ENCODE peak calls at places on chromosomes 13 and 19, in eight cellular contexts. One of them, this sample, is unnamed.

GRCh38 chr19:6587093-6587820 is 3.7 kb downstream of the CD70 start:
- DNase-seq in NCI-H2227 treated with DMSO at 0.1 percent for 48 hours: no peak
- DNase-seq in activated effector memory CD4-positive, alpha-beta T cell treated with Interleukin-2 at 50 U/mL for 16 hours: no peak
- DNase-seq in SW 1271: no peak
- DNase-seq in stimulated activated CD8-positive, alpha-beta memory T cell treated with anti-CD3 and anti-CD28 coated beads, Interleukin-7, amount 100 ng/mL, for 1 hour: no peak
- DNase-seq in GM03348: peak
- DNase-seq in activated CD8-positive, alpha-beta T cell treated with anti-CD3 and anti-CD28 coated beads for 36 hours: peak
- DNase-seq in uterus: no peak
- DNase-seq in this sample: no peak

GRCh38 chr13:31209172-31209818 is 9.5 kb downstream of the B3GLCT start:
- DNase-seq in NCI-H2227 treated with DMSO at 0.1 percent for 48 hours: no peak
- DNase-seq in activated effector memory CD4-positive, alpha-beta T cell treated with Interleukin-2 at 50 U/mL for 16 hours: no peak
- DNase-seq in SW 1271: no peak
- DNase-seq in stimulated activated CD8-positive, alpha-beta memory T cell treated with anti-CD3 and anti-CD28 coated beads, Interleukin-7, amount 100 ng/mL, for 1 hour: no peak
- DNase-seq in GM03348: peak
- DNase-seq in activated CD8-positive, alpha-beta T cell treated with anti-CD3 and anti-CD28 coated beads for 36 hours: peak
- DNase-seq in uterus: peak
- DNase-seq in this sample: no peak

GRCh38 chr13:106063591-106064308 is 471.7 kb downstream of the EFNB2 start:
- DNase-seq in NCI-H2227 treated with DMSO at 0.1 percent for 48 hours: no peak
- DNase-seq in activated effector memory CD4-positive, alpha-beta T cell treated with Interleukin-2 at 50 U/mL for 16 hours: no peak
- DNase-seq in SW 1271: no peak
- DNase-seq in stimulated activated CD8-positive, alpha-beta memory T cell treated with anti-CD3 and anti-CD28 coated beads, Interleukin-7, amount 100 ng/mL, for 1 hour: no peak
- DNase-seq in GM03348: peak
- DNase-seq in activated CD8-positive, alpha-beta T cell treated with anti-CD3 and anti-CD28 coated beads for 36 hours: no peak
- DNase-seq in uterus: no peak
- DNase-seq in this sample: no peak

GRCh38 chr13:111658150-111659100 is 338.0 kb downstream of the TEX29 start:
- DNase-seq in NCI-H2227 treated with DMSO at 0.1 percent for 48 hours: peak
- DNase-seq in activated effector memory CD4-positive, alpha-beta T cell treated with Interleukin-2 at 50 U/mL for 16 hours: no peak
- DNase-seq in SW 1271: no peak
- DNase-seq in stimulated activated CD8-positive, alpha-beta memory T cell treated with anti-CD3 and anti-CD28 coated beads, Interleukin-7, amount 100 ng/mL, for 1 hour: no peak
- DNase-seq in GM03348: no peak
- DNase-seq in activated CD8-positive, alpha-beta T cell treated with anti-CD3 and anti-CD28 coated beads for 36 hours: no peak
- DNase-seq in uterus: no peak
- DNase-seq in this sample: no peak

GRCh38 chr13:88042489-88042888 is 371.3 kb downstream of the SLITRK5 start:
- DNase-seq in NCI-H2227 treated with DMSO at 0.1 percent for 48 hours: no peak
- DNase-seq in activated effector memory CD4-positive, alpha-beta T cell treated with Interleukin-2 at 50 U/mL for 16 hours: no peak
- DNase-seq in SW 1271: no peak
- DNase-seq in stimulated activated CD8-positive, alpha-beta memory T cell treated with anti-CD3 and anti-CD28 coated beads, Interleukin-7, amount 100 ng/mL, for 1 hour: no peak
- DNase-seq in GM03348: no peak
- DNase-seq in activated CD8-positive, alpha-beta T cell treated with anti-CD3 and anti-CD28 coated beads for 36 hours: no peak
- DNase-seq in uterus: no peak
- DNase-seq in this sample: no peak

GRCh38 chr19:19386373-19386869 is 19.1 kb upstream of the GATAD2A start:
- DNase-seq in NCI-H2227 treated with DMSO at 0.1 percent for 48 hours: no peak
- DNase-seq in activated effector memory CD4-positive, alpha-beta T cell treated with Interleukin-2 at 50 U/mL for 16 hours: no peak
- DNase-seq in SW 1271: no peak
- DNase-seq in stimulated activated CD8-positive, alpha-beta memory T cell treated with anti-CD3 and anti-CD28 coated beads, Interleukin-7, amount 100 ng/mL, for 1 hour: no peak
- DNase-seq in GM03348: no peak
- DNase-seq in activated CD8-positive, alpha-beta T cell treated with anti-CD3 and anti-CD28 coated beads for 36 hours: peak
- DNase-seq in uterus: no peak
- DNase-seq in this sample: no peak

GRCh38 chr19:42113641-42114348 is 18.5 kb downstream of the POU2F2 start:
- DNase-seq in NCI-H2227 treated with DMSO at 0.1 percent for 48 hours: peak
- DNase-seq in activated effector memory CD4-positive, alpha-beta T cell treated with Interleukin-2 at 50 U/mL for 16 hours: no peak
- DNase-seq in SW 1271: peak
- DNase-seq in stimulated activated CD8-positive, alpha-beta memory T cell treated with anti-CD3 and anti-CD28 coated beads, Interleukin-7, amount 100 ng/mL, for 1 hour: no peak
- DNase-seq in GM03348: peak
- DNase-seq in activated CD8-positive, alpha-beta T cell treated with anti-CD3 and anti-CD28 coated beads for 36 hours: peak
- DNase-seq in uterus: no peak
- DNase-seq in this sample: peak

GRCh38 chr19:39469036-39469435 is 11.6 kb upstream of the TIMM50 start:
- DNase-seq in NCI-H2227 treated with DMSO at 0.1 percent for 48 hours: no peak
- DNase-seq in activated effector memory CD4-positive, alpha-beta T cell treated with Interleukin-2 at 50 U/mL for 16 hours: no peak
- DNase-seq in SW 1271: no peak
- DNase-seq in stimulated activated CD8-positive, alpha-beta memory T cell treated with anti-CD3 and anti-CD28 coated beads, Interleukin-7, amount 100 ng/mL, for 1 hour: no peak
- DNase-seq in GM03348: no peak
- DNase-seq in activated CD8-positive, alpha-beta T cell treated with anti-CD3 and anti-CD28 coated beads for 36 hours: no peak
- DNase-seq in uterus: no peak
- DNase-seq in this sample: no peak

GRCh38 chr19:36115453-36116343 is at the start of gene TBCB:
- DNase-seq in NCI-H2227 treated with DMSO at 0.1 percent for 48 hours: peak
- DNase-seq in activated effector memory CD4-positive, alpha-beta T cell treated with Interleukin-2 at 50 U/mL for 16 hours: peak
- DNase-seq in SW 1271: peak
- DNase-seq in stimulated activated CD8-positive, alpha-beta memory T cell treated with anti-CD3 and anti-CD28 coated beads, Interleukin-7, amount 100 ng/mL, for 1 hour: peak
- DNase-seq in GM03348: peak
- DNase-seq in activated CD8-positive, alpha-beta T cell treated with anti-CD3 and anti-CD28 coated beads for 36 hours: peak
- DNase-seq in uterus: no peak
- DNase-seq in this sample: peak

GRCh38 chr19:6069268-6069771 is 41.0 kb downstream of the RFX2 start:
- DNase-seq in NCI-H2227 treated with DMSO at 0.1 percent for 48 hours: no peak
- DNase-seq in activated effector memory CD4-positive, alpha-beta T cell treated with Interleukin-2 at 50 U/mL for 16 hours: no peak
- DNase-seq in SW 1271: no peak
- DNase-seq in stimulated activated CD8-positive, alpha-beta memory T cell treated with anti-CD3 and anti-CD28 coated beads, Interleukin-7, amount 100 ng/mL, for 1 hour: no peak
- DNase-seq in GM03348: no peak
- DNase-seq in activated CD8-positive, alpha-beta T cell treated with anti-CD3 and anti-CD28 coated beads for 36 hours: peak
- DNase-seq in uterus: no peak
- DNase-seq in this sample: no peak

GRCh38 chr13:102693250-102693649 is 1.6 kb downstream of the METTL21C start:
- DNase-seq in NCI-H2227 treated with DMSO at 0.1 percent for 48 hours: no peak
- DNase-seq in activated effector memory CD4-positive, alpha-beta T cell treated with Interleukin-2 at 50 U/mL for 16 hours: no peak
- DNase-seq in SW 1271: no peak
- DNase-seq in stimulated activated CD8-positive, alpha-beta memory T cell treated with anti-CD3 and anti-CD28 coated beads, Interleukin-7, amount 100 ng/mL, for 1 hour: no peak
- DNase-seq in GM03348: no peak
- DNase-seq in activated CD8-positive, alpha-beta T cell treated with anti-CD3 and anti-CD28 coated beads for 36 hours: no peak
- DNase-seq in uterus: no peak
- DNase-seq in this sample: no peak

GRCh38 chr13:75175575-75175974 is 306.4 kb downstream of the TBC1D4 start:
- DNase-seq in NCI-H2227 treated with DMSO at 0.1 percent for 48 hours: no peak
- DNase-seq in activated effector memory CD4-positive, alpha-beta T cell treated with Interleukin-2 at 50 U/mL for 16 hours: no peak
- DNase-seq in SW 1271: no peak
- DNase-seq in stimulated activated CD8-positive, alpha-beta memory T cell treated with anti-CD3 and anti-CD28 coated beads, Interleukin-7, amount 100 ng/mL, for 1 hour: no peak
- DNase-seq in GM03348: no peak
- DNase-seq in activated CD8-positive, alpha-beta T cell treated with anti-CD3 and anti-CD28 coated beads for 36 hours: no peak
- DNase-seq in uterus: no peak
- DNase-seq in this sample: no peak

GRCh38 chr19:46426506-46427162 is 2.1 kb downstream of the PNMA8C start:
- DNase-seq in NCI-H2227 treated with DMSO at 0.1 percent for 48 hours: peak
- DNase-seq in activated effector memory CD4-positive, alpha-beta T cell treated with Interleukin-2 at 50 U/mL for 16 hours: no peak
- DNase-seq in SW 1271: no peak
- DNase-seq in stimulated activated CD8-positive, alpha-beta memory T cell treated with anti-CD3 and anti-CD28 coated beads, Interleukin-7, amount 100 ng/mL, for 1 hour: no peak
- DNase-seq in GM03348: peak
- DNase-seq in activated CD8-positive, alpha-beta T cell treated with anti-CD3 and anti-CD28 coated beads for 36 hours: peak
- DNase-seq in uterus: peak
- DNase-seq in this sample: peak

GRCh38 chr13:51733656-51734334 is 70.2 kb downstream of the DHRS12 start:
- DNase-seq in NCI-H2227 treated with DMSO at 0.1 percent for 48 hours: no peak
- DNase-seq in activated effector memory CD4-positive, alpha-beta T cell treated with Interleukin-2 at 50 U/mL for 16 hours: no peak
- DNase-seq in SW 1271: peak
- DNase-seq in stimulated activated CD8-positive, alpha-beta memory T cell treated with anti-CD3 and anti-CD28 coated beads, Interleukin-7, amount 100 ng/mL, for 1 hour: no peak
- DNase-seq in GM03348: no peak
- DNase-seq in activated CD8-positive, alpha-beta T cell treated with anti-CD3 and anti-CD28 coated beads for 36 hours: no peak
- DNase-seq in uterus: no peak
- DNase-seq in this sample: no peak

GRCh38 chr19:2747349-2747748 is 7.5 kb upstream of the SLC39A3 start:
- DNase-seq in NCI-H2227 treated with DMSO at 0.1 percent for 48 hours: no peak
- DNase-seq in activated effector memory CD4-positive, alpha-beta T cell treated with Interleukin-2 at 50 U/mL for 16 hours: no peak
- DNase-seq in SW 1271: no peak
- DNase-seq in stimulated activated CD8-positive, alpha-beta memory T cell treated with anti-CD3 and anti-CD28 coated beads, Interleukin-7, amount 100 ng/mL, for 1 hour: no peak
- DNase-seq in GM03348: no peak
- DNase-seq in activated CD8-positive, alpha-beta T cell treated with anti-CD3 and anti-CD28 coated beads for 36 hours: no peak
- DNase-seq in uterus: no peak
- DNase-seq in this sample: no peak

GRCh38 chr13:106145997-106146864 is 389.2 kb downstream of the EFNB2 start:
- DNase-seq in NCI-H2227 treated with DMSO at 0.1 percent for 48 hours: no peak
- DNase-seq in activated effector memory CD4-positive, alpha-beta T cell treated with Interleukin-2 at 50 U/mL for 16 hours: no peak
- DNase-seq in SW 1271: no peak
- DNase-seq in stimulated activated CD8-positive, alpha-beta memory T cell treated with anti-CD3 and anti-CD28 coated beads, Interleukin-7, amount 100 ng/mL, for 1 hour: no peak
- DNase-seq in GM03348: no peak
- DNase-seq in activated CD8-positive, alpha-beta T cell treated with anti-CD3 and anti-CD28 coated beads for 36 hours: no peak
- DNase-seq in uterus: no peak
- DNase-seq in this sample: no peak

GRCh38 chr19:13784731-13785452 is 10.4 kb upstream of the ZSWIM4 start:
- DNase-seq in NCI-H2227 treated with DMSO at 0.1 percent for 48 hours: no peak
- DNase-seq in activated effector memory CD4-positive, alpha-beta T cell treated with Interleukin-2 at 50 U/mL for 16 hours: peak
- DNase-seq in SW 1271: no peak
- DNase-seq in stimulated activated CD8-positive, alpha-beta memory T cell treated with anti-CD3 and anti-CD28 coated beads, Interleukin-7, amount 100 ng/mL, for 1 hour: peak
- DNase-seq in GM03348: peak
- DNase-seq in activated CD8-positive, alpha-beta T cell treated with anti-CD3 and anti-CD28 coated beads for 36 hours: peak
- DNase-seq in uterus: peak
- DNase-seq in this sample: peak

GRCh38 chr13:76992548-76993001 is 694 bp downstream of the CLN5 start:
- DNase-seq in NCI-H2227 treated with DMSO at 0.1 percent for 48 hours: no peak
- DNase-seq in activated effector memory CD4-positive, alpha-beta T cell treated with Interleukin-2 at 50 U/mL for 16 hours: peak
- DNase-seq in SW 1271: no peak
- DNase-seq in stimulated activated CD8-positive, alpha-beta memory T cell treated with anti-CD3 and anti-CD28 coated beads, Interleukin-7, amount 100 ng/mL, for 1 hour: no peak
- DNase-seq in GM03348: peak
- DNase-seq in activated CD8-positive, alpha-beta T cell treated with anti-CD3 and anti-CD28 coated beads for 36 hours: peak
- DNase-seq in uterus: peak
- DNase-seq in this sample: no peak

GRCh38 chr13:45838171-45838745 is 13.3 kb downstream of the SIAH3 start:
- DNase-seq in NCI-H2227 treated with DMSO at 0.1 percent for 48 hours: no peak
- DNase-seq in activated effector memory CD4-positive, alpha-beta T cell treated with Interleukin-2 at 50 U/mL for 16 hours: no peak
- DNase-seq in SW 1271: no peak
- DNase-seq in stimulated activated CD8-positive, alpha-beta memory T cell treated with anti-CD3 and anti-CD28 coated beads, Interleukin-7, amount 100 ng/mL, for 1 hour: no peak
- DNase-seq in GM03348: no peak
- DNase-seq in activated CD8-positive, alpha-beta T cell treated with anti-CD3 and anti-CD28 coated beads for 36 hours: no peak
- DNase-seq in uterus: no peak
- DNase-seq in this sample: no peak

GRCh38 chr19:8240274-8241229 is 31.4 kb downstream of the CERS4 start:
- DNase-seq in NCI-H2227 treated with DMSO at 0.1 percent for 48 hours: peak
- DNase-seq in activated effector memory CD4-positive, alpha-beta T cell treated with Interleukin-2 at 50 U/mL for 16 hours: peak
- DNase-seq in SW 1271: no peak
- DNase-seq in stimulated activated CD8-positive, alpha-beta memory T cell treated with anti-CD3 and anti-CD28 coated beads, Interleukin-7, amount 100 ng/mL, for 1 hour: peak
- DNase-seq in GM03348: peak
- DNase-seq in activated CD8-positive, alpha-beta T cell treated with anti-CD3 and anti-CD28 coated beads for 36 hours: peak
- DNase-seq in uterus: peak
- DNase-seq in this sample: peak

GRCh38 chr13:40442191-40442590 is 224.2 kb downstream of the FOXO1 start:
- DNase-seq in NCI-H2227 treated with DMSO at 0.1 percent for 48 hours: no peak
- DNase-seq in activated effector memory CD4-positive, alpha-beta T cell treated with Interleukin-2 at 50 U/mL for 16 hours: no peak
- DNase-seq in SW 1271: no peak
- DNase-seq in stimulated activated CD8-positive, alpha-beta memory T cell treated with anti-CD3 and anti-CD28 coated beads, Interleukin-7, amount 100 ng/mL, for 1 hour: no peak
- DNase-seq in GM03348: no peak
- DNase-seq in activated CD8-positive, alpha-beta T cell treated with anti-CD3 and anti-CD28 coated beads for 36 hours: no peak
- DNase-seq in uterus: no peak
- DNase-seq in this sample: no peak

GRCh38 chr13:111080642-111081041 is 34.5 kb upstream of the ARHGEF7 start:
- DNase-seq in NCI-H2227 treated with DMSO at 0.1 percent for 48 hours: no peak
- DNase-seq in activated effector memory CD4-positive, alpha-beta T cell treated with Interleukin-2 at 50 U/mL for 16 hours: no peak
- DNase-seq in SW 1271: no peak
- DNase-seq in stimulated activated CD8-positive, alpha-beta memory T cell treated with anti-CD3 and anti-CD28 coated beads, Interleukin-7, amount 100 ng/mL, for 1 hour: no peak
- DNase-seq in GM03348: no peak
- DNase-seq in activated CD8-positive, alpha-beta T cell treated with anti-CD3 and anti-CD28 coated beads for 36 hours: no peak
- DNase-seq in uterus: no peak
- DNase-seq in this sample: no peak